ENCODE peak calls at places on chromosomes 11 and 22, in six cellular contexts. N, Y, K, H, Q and M are unnamed samples.

GRCh38 chr11:1333091-1333772 is 23.8 kb upstream of the TOLLIP start:
- DNase-seq in Y (no peak), N (no peak), Q (no peak), H (no peak), K (no peak), M (peak; percentile 24)

GRCh38 chr11:112795142-112795815 is 165.9 kb upstream of the NCAM1 start:
- DNase-seq in Q (no peak), H (peak; percentile 70), Y (peak; percentile 66), N (no peak), K (peak; percentile 60), M (peak; percentile 44)

GRCh38 chr22:42419328-42419881 is 12.8 kb downstream of the NFAM1 start:
- DNase-seq in K (no peak), N (no peak), Y (peak; percentile 74), H (no peak), Q (peak; percentile 51), M (no peak)

GRCh38 chr11:130150790-130151189 is 8.8 kb upstream of the ST14 start:
- DNase-seq in K (no peak), N (no peak), Q (no peak), Y (no peak), H (no peak), M (no peak)

GRCh38 chr11:34558211-34558610 is 44.6 kb upstream of the ELF5 start:
- DNase-seq in Y (no peak), K (no peak), H (no peak), N (no peak), Q (no peak), M (no peak)

GRCh38 chr11:109037856-109038780 is 373.2 kb downstream of the DDX10 start:
- DNase-seq in K (no peak), Y (no peak), H (no peak), Q (no peak), N (peak; percentile 93), M (no peak)

GRCh38 chr11:61021661-61022212 is 50.3 kb downstream of the CD6 start:
- DNase-seq in H (peak; percentile 79), Q (peak; percentile 74), K (peak; percentile 39), Y (peak; percentile 65), N (no peak), M (no peak)

GRCh38 chr22:21080435-21081137 is 34.8 kb downstream of the LRRC74B start:
- DNase-seq in Y (no peak), Q (no peak), K (no peak), H (no peak), N (no peak), M (no peak)

GRCh38 chr11:79437274-79437980 is 3.4 kb downstream of the TENM4 start:
- DNase-seq in H (peak; percentile 24), N (no peak), K (peak; percentile 70), Q (no peak), Y (peak; percentile 39), M (peak; percentile 73)

GRCh38 chr11:128848815-128849455 is 18.2 kb downstream of the KCNJ1 start:
- DNase-seq in Q (peak; percentile 71), Y (peak; percentile 70), N (no peak), K (peak; percentile 80), H (peak; percentile 56), M (peak; percentile 48)